ENCODE peak calls at places on chromosomes 13 and 19, in nine cellular contexts. U, H, S, K, Z, D, P, F and O are unnamed samples.

GRCh38 chr13:32829676-32830091 is 186.5 kb upstream of the KL start:
- DNase-seq in U (no peak), H (no peak), S (peak; percentile 47), K (no peak), Z (peak; percentile 54), D (no peak), P (peak; percentile 34), F (no peak), O (no peak)

GRCh38 chr13:95319551-95320274 is 18.5 kb upstream of the ABCC4 start:
- DNase-seq in U (no peak), H (no peak), S (no peak), K (no peak), Z (no peak), D (no peak), P (no peak), F (no peak), O (no peak)

GRCh38 chr19:1082165-1082927 is 12.8 kb downstream of the POLR2E start:
- DNase-seq in U (no peak), H (peak; percentile 72), S (no peak), K (no peak), Z (peak; percentile 96), D (peak; percentile 96), P (peak; percentile 91), F (peak; percentile 99), O (peak; percentile 92)

GRCh38 chr13:80430561-80430960 is 89.6 kb upstream of the SPRY2 start:
- DNase-seq in U (no peak), H (no peak), S (peak; percentile 35), K (no peak), Z (no peak), D (no peak), P (no peak), F (no peak), O (no peak)

GRCh38 chr19:44748426-44749254 is at the start of gene BCL3:
- DNase-seq in U (no peak), H (peak; percentile 60), S (peak; percentile 64), K (no peak), Z (peak; percentile 92), D (peak; percentile 90), P (peak; percentile 89), F (no peak), O (peak; percentile 90)

GRCh38 chr13:68145852-68146251 is 915.7 kb upstream of the PCDH9 start:
- DNase-seq in U (no peak), H (no peak), S (no peak), K (no peak), Z (no peak), D (no peak), P (no peak), F (no peak), O (no peak)

GRCh38 chr13:46469064-46469463 is 82.0 kb upstream of the RUBCNL start:
- DNase-seq in U (no peak), H (no peak), S (peak; percentile 70), K (no peak), Z (peak; percentile 49), D (no peak), P (no peak), F (no peak), O (no peak)

GRCh38 chr19:2034729-2035589 is 16.1 kb downstream of the MKNK2 start:
- DNase-seq in U (no peak), H (peak; percentile 65), S (peak; percentile 41), K (no peak), Z (peak; percentile 46), D (peak; percentile 87), P (peak; percentile 61), F (peak; percentile 99), O (peak; percentile 86)

GRCh38 chr19:23799321-23799720 is 40.6 kb upstream of the ZNF681 start:
- DNase-seq in U (no peak), H (peak; percentile 11), S (no peak), K (no peak), Z (no peak), D (no peak), P (no peak), F (no peak), O (peak; percentile 74)